ENCODE peak calls at places on chromosomes 12 and 14, in ten cellular contexts. L is A549; U is chondrocyte; V is CD4-positive, alpha-beta T cell; X is natural killer cell; M is psoas muscle; B is prostate gland; A is cardiac fibroblast; C is vagina; I is dorsolateral prefrontal cortex. P is an unnamed sample.
A peak's percentile ranks its signal among the peaks of the same experiment; 100 is the strongest.

GRCh38 chr12:42296503-42297109 is 29.3 kb downstream of the ZCRB1 start:
- DNase-seq in V (no peak), I (no peak), X (no peak), B (no peak), M (no peak), L (peak; percentile 60), C (no peak), A (peak; percentile 34), U (no peak), P (no peak)

GRCh38 chr12:63916561-63917476 is 72.3 kb downstream of the SRGAP1 start:
- DNase-seq in X (no peak), U (no peak), L (peak; percentile 46), B (no peak), M (no peak), C (no peak), A (peak; percentile 75), V (no peak), I (no peak), P (no peak)

GRCh38 chr14:102610968-102611811 is 18.7 kb downstream of the RCOR1 start:
- DNase-seq in U (no peak), C (no peak), L (no peak), I (no peak), A (no peak), M (no peak), V (no peak), B (no peak), X (no peak), P (no peak)

GRCh38 chr12:121524196-121524930 is 56.5 kb downstream of the KDM2B start:
- DNase-seq in B (no peak), X (no peak), I (peak; percentile 62), V (no peak), L (no peak), C (no peak), U (no peak), A (no peak), M (no peak), P (no peak)

GRCh38 chr12:55172686-55173085 is 46.5 kb downstream of the OR9K2 start:
- DNase-seq in V (no peak), U (no peak), C (no peak), L (no peak), A (no peak), B (no peak), M (no peak), I (no peak), X (no peak), P (no peak)

GRCh38 chr14:99744199-99744872 is 48.9 kb upstream of the EML1 start:
- DNase-seq in C (no peak), B (no peak), M (no peak), X (no peak), I (no peak), A (peak; percentile 41), U (no peak), L (no peak), V (no peak), P (no peak)

GRCh38 chr12:123250471-123251383 is 17.5 kb downstream of the MTRFR start:
- DNase-seq in I (no peak), V (no peak), L (peak; percentile 97), B (peak; percentile 69), X (no peak), C (no peak), U (no peak), A (no peak), M (no peak), P (no peak)

GRCh38 chr14:20855652-20856291 is 35.4 kb upstream of the RNASE3 start:
- DNase-seq in L (peak; percentile 83), X (peak; percentile 21), C (no peak), B (peak; percentile 61), M (peak; percentile 24), U (no peak), A (peak; percentile 72), I (peak; percentile 70), V (peak; percentile 25), P (peak; percentile 44)

GRCh38 chr14:32826404-32827082 is 112.1 kb upstream of the NPAS3 start:
- DNase-seq in L (no peak), B (no peak), I (peak; percentile 71), V (no peak), M (no peak), A (peak; percentile 60), U (no peak), X (no peak), C (no peak), P (no peak)

GRCh38 chr12:124567035-124567672 is at the start of gene NCOR2:
- DNase-seq in V (peak; percentile 16), I (no peak), M (peak; percentile 51), C (no peak), B (no peak), U (no peak), X (peak; percentile 43), A (no peak), L (no peak), P (peak; percentile 39)

GRCh38 chr12:69117566-69118266 is 121.7 kb upstream of the CPSF6 start:
- DNase-seq in C (no peak), M (no peak), B (no peak), U (no peak), I (no peak), V (no peak), L (no peak), A (no peak), X (no peak), P (no peak)

GRCh38 chr12:76666272-76666845 is 97.6 kb upstream of the ZDHHC17 start:
- DNase-seq in A (no peak), M (no peak), U (no peak), C (no peak), B (no peak), I (no peak), V (no peak), X (no peak), L (no peak), P (no peak)

GRCh38 chr12:79983492-79983891 is 48.6 kb upstream of the PPP1R12A start:
- DNase-seq in I (no peak), V (no peak), L (peak; percentile 53), A (peak; percentile 68), C (no peak), U (no peak), M (no peak), B (no peak), X (no peak), P (no peak)
- TF ChIP-seq CTCF in I (no peak), V (no peak), L (no peak), A (no peak), C (no peak), U (no peak), M (no peak), B (no peak), X (no peak), P (no peak)

DNA sequence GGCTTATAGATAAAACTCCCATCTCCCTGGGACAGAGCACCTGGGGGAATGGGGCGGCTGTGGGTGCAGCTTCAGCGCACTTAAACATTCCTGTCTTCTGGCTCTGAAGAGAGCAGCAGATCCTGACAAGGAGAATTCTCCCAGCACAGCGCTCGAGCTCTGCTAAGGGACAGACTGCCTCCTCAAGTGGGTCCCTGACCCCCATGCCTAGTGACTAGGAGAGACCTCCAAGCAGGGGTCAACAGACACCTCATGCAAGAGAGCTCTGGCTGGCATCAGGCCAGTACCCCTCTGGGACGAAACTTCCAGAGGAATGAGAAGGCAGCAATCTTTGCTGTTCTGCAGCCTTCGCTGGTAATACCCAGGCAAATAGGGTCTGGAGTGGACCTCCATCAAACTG is 28.1 kb upstream of the CD163L1 start:
- DNase-seq in L (no peak), C (no peak), I (no peak), M (no peak), X (no peak), B (no peak), U (no peak), A (no peak), V (no peak), P (no peak)
- TF ChIP-seq CTCF in L (no peak), C (no peak), I (no peak), M (no peak), X (no peak), B (no peak), U (no peak), A (no peak), V (no peak), P (no peak)

GRCh38 chr12:9135903-9136310 is 20.2 kb upstream of the A2M start:
- DNase-seq in U (no peak), A (no peak), B (no peak), M (no peak), X (no peak), V (no peak), C (no peak), L (no peak), I (no peak), P (no peak)

GRCh38 chr12:9132008-9132535 is 16.4 kb upstream of the A2M start:
- DNase-seq in A (no peak), L (peak; percentile 20), C (no peak), V (no peak), B (no peak), I (no peak), U (no peak), M (no peak), X (no peak), P (no peak)

GRCh38 chr12:9133243-9133938 is 17.7 kb upstream of the A2M start:
- DNase-seq in B (no peak), X (no peak), M (no peak), L (no peak), I (no peak), A (no peak), V (no peak), C (no peak), U (no peak), P (no peak)

GRCh38 chr12:9130244-9130643 is 14.5 kb upstream of the A2M start:
- DNase-seq in I (no peak), X (no peak), V (no peak), M (no peak), C (no peak), B (no peak), L (no peak), A (no peak), U (no peak), P (no peak)

GRCh38 chr12:9134981-9135628 is 19.4 kb upstream of the A2M start:
- DNase-seq in C (no peak), B (no peak), V (no peak), I (no peak), L (peak; percentile 51), U (no peak), X (no peak), M (no peak), A (no peak), P (no peak)
- TF ChIP-seq CTCF in C (no peak), B (no peak), V (no peak), I (no peak), L (peak; percentile 25), U (no peak), X (no peak), M (no peak), A (no peak), P (peak; percentile 48)

DNA sequence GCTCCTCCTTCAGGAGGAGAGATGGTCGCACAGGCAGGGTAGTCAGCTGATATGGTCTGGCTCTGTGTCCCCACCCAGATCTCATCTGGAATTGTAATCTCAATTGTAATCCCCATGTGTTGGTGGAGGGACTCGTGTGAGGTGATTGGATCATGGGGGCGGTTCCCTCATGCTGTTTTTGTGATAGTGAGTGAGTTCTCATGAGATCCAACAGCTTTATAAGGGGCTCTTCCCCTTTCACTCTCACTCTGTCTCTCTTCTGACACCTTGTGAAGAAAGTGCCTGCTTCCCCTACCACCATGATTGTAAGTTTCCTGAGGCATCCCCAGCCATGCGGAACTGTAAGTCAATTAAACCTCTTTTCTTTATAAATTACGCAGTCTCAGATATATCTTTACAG is 218.9 kb upstream of the TMTC1 start:
- DNase-seq in I (no peak), V (no peak), L (no peak), A (no peak), U (no peak), C (no peak), X (no peak), B (no peak), M (no peak), P (no peak)
- TF ChIP-seq CTCF in I (no peak), V (no peak), L (no peak), A (peak; percentile 7), U (no peak), C (no peak), X (no peak), B (no peak), M (no peak), P (no peak)